ENCODE peak calls at places on chromosomes 7 and 10, in nine cellular contexts. Z is IMR-90, V is lower leg skin, Y is sigmoid colon, E is HCT116, B is spleen, D is transverse colon, L is adrenal gland, N is K562. S is an unnamed sample.

GRCh38 chr7:50069613-50070012 is 23.4 kb downstream of the ZPBP start:
- DNase-seq in D (no peak), Z (no peak), L (peak; percentile 54), V (no peak), E (no peak), Y (peak; percentile 68), B (peak; percentile 79), N (peak; percentile 2), S (peak; percentile 49)

GRCh38 chr10:76558996-76559888 is 1078.4 kb downstream of the KCNMA1 start:
- DNase-seq in D (no peak), E (no peak), V (no peak), Y (no peak), N (no peak), Z (peak; percentile 70), L (peak; percentile 24), B (no peak), S (no peak)

GRCh38 chr10:132458595-132459251 is 61.7 kb downstream of the PWWP2B start:
- DNase-seq in Y (no peak), D (peak; percentile 88), N (peak; percentile 49), L (peak; percentile 61), V (no peak), E (no peak), Z (no peak), B (peak; percentile 93), S (peak; percentile 68)

GRCh38 chr7:13920053-13920697 is 69.3 kb downstream of the ETV1 start:
- DNase-seq in B (no peak), L (peak; percentile 39), N (peak; percentile 40), Y (no peak), V (no peak), E (peak; percentile 96), Z (peak; percentile 100), D (peak; percentile 20), S (no peak)

GRCh38 chr10:12308976-12309375 is 40.4 kb upstream of the CAMK1D start:
- DNase-seq in Y (no peak), B (no peak), E (no peak), D (no peak), N (no peak), V (no peak), Z (no peak), L (no peak), S (no peak)

GRCh38 chr7:27156508-27156898 is at the start of gene HOXA7:
- DNase-seq in Y (peak; percentile 96), E (no peak), Z (peak; percentile 63), L (peak; percentile 85), V (no peak), D (peak; percentile 75), N (no peak), B (peak; percentile 74), S (peak; percentile 76)

GRCh38 chr10:4450981-4451501 is 375.0 kb upstream of the AKR1E2 start:
- DNase-seq in V (no peak), B (no peak), E (no peak), D (no peak), L (no peak), N (no peak), Y (no peak), Z (peak; percentile 90), S (no peak)

GRCh38 chr10:88728107-88728763 is 22.2 kb downstream of the LIPK start:
- DNase-seq in D (peak; percentile 11), V (no peak), L (peak; percentile 56), E (peak; percentile 54), Z (no peak), B (peak; percentile 76), N (peak; percentile 60), Y (no peak), S (no peak)

GRCh38 chr7:50359995-50360925 is 55.7 kb downstream of the IKZF1 start:
- DNase-seq in Z (no peak), D (peak; percentile 54), E (no peak), Y (peak; percentile 59), N (peak; percentile 87), B (peak; percentile 88), V (no peak), L (no peak), S (no peak)

GRCh38 chr10:28910960-28911359 is 233.6 kb downstream of the BAMBI start:
- DNase-seq in B (no peak), L (no peak), Y (no peak), N (no peak), D (no peak), V (no peak), E (no peak), Z (peak; percentile 85), S (no peak)

GRCh38 chr10:20970708-20971107 is 73.6 kb upstream of the NEBL start:
- DNase-seq in V (no peak), E (no peak), Y (no peak), N (no peak), L (no peak), D (no peak), Z (no peak), B (no peak), S (no peak)

GRCh38 chr10:43772191-43772590 is 123.5 kb upstream of the ZNF32 start:
- DNase-seq in Z (no peak), N (no peak), V (no peak), Y (no peak), E (no peak), D (no peak), L (no peak), B (no peak), S (no peak)

GRCh38 chr10:121596668-121597503 is 1.4 kb downstream of the FGFR2 start:
- DNase-seq in B (no peak), D (peak; percentile 55), L (peak; percentile 69), N (no peak), Z (no peak), E (no peak), Y (peak; percentile 85), V (no peak), S (peak; percentile 54)

GRCh38 chr10:33134011-33134751 is 176.2 kb upstream of the ITGB1 start:
- DNase-seq in D (peak; percentile 72), V (peak; percentile 70), E (peak; percentile 99), N (no peak), Y (peak; percentile 74), B (no peak), Z (peak; percentile 88), L (peak; percentile 85), S (peak; percentile 90)

GRCh38 chr7:54992876-54993490 is 25.8 kb upstream of the EGFR start:
- DNase-seq in B (no peak), Z (peak; percentile 11), D (no peak), L (peak; percentile 11), N (no peak), E (no peak), Y (no peak), V (no peak), S (no peak)

DNA sequence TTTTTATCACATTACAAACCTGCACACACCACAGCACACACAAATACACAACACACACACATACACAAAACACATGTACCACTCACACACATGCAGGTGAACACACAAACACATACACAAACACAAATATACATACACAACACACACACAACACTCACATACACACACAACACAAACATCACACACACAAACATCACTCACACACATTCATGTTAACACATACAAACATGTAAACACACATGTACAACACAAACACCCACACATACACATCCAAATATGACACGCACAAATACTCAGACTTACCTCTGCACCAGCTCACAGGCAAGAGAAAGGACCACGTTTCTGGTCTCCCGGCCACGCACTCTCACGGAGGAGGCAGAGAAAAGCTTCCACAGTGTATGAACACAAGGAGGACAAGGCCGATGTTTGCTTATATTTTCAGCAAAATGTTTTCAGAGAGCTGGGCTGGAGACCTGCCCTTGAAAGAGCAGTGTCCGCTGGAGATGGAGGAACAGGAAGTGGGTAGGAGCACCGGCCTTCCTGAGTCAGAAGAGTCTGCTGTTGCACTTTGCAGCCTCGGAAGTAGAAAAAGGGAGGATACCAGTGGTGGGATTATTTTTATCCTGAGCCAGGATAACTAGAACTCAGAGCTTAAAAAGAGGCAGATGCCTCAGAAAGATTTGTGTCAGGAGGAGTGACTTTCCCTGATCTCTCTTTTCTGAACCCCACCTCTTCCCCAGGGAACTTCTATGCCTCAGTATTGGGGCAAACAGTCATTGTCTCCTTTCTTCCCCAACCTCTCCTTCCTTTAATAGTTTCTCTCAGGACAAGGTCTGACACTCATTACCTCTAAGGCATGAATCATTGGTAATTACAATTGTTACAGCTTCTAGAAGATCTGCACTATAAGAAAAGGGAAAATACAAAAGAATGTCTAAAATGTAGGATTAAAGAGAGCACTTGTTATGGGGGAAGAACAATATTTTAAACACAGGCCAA is at the start of gene GIMAP6:
- DNase-seq in L (peak; percentile 19), B (peak; percentile 82), Y (no peak), D (peak; percentile 25), N (no peak), E (no peak), V (no peak), Z (no peak), S (peak; percentile 48)
- TF ChIP-seq POLR2A in L (no peak), B (no peak), Y (no peak), D (no peak), N (no peak), E (no peak), V (no peak), Z (no peak), S (no peak)

GRCh38 chr7:137927386-137927785 is 74.5 kb downstream of the CREB3L2 start:
- DNase-seq in L (no peak), N (no peak), V (no peak), B (no peak), Z (no peak), D (no peak), Y (no peak), E (no peak), S (no peak)
- TF ChIP-seq CTCF in L (no peak), N (no peak), V (no peak), B (no peak), Z (no peak), D (no peak), Y (no peak), E (no peak), S (no peak)

GRCh38 chr10:17643755-17644484 is at the start of gene STAM:
- DNase-seq in E (peak; percentile 80), D (peak; percentile 91), Y (peak; percentile 90), B (peak; percentile 98), N (peak; percentile 94), V (peak; percentile 83), Z (peak; percentile 91), L (peak; percentile 91), S (peak; percentile 94)
- TF ChIP-seq POLR2A in E (peak; percentile 55), D (peak; percentile 78), Y (peak; percentile 31), B (no peak), N (peak; percentile 92), V (no peak), Z (peak; percentile 88), L (no peak), S (peak; percentile 52)

GRCh38 chr7:134908289-134908688 is 78.0 kb upstream of the AGBL3 start:
- DNase-seq in D (no peak), L (no peak), Z (peak; percentile 85), Y (no peak), N (no peak), B (no peak), E (no peak), V (no peak), S (no peak)

GRCh38 chr7:134903073-134903790 is 83.1 kb upstream of the AGBL3 start:
- DNase-seq in N (no peak), V (no peak), E (no peak), B (no peak), Y (no peak), Z (no peak), D (no peak), L (no peak), S (no peak)

GRCh38 chr7:134907639-134908038 is 78.7 kb upstream of the AGBL3 start:
- DNase-seq in B (no peak), Y (no peak), Z (no peak), N (no peak), D (no peak), L (no peak), V (no peak), E (no peak), S (no peak)

GRCh38 chr7:134907000-134907399 is 79.3 kb upstream of the AGBL3 start:
- DNase-seq in E (no peak), Y (no peak), V (no peak), N (no peak), B (no peak), Z (no peak), L (no peak), D (no peak), S (no peak)

GRCh38 chr7:134905375-134905774 is 80.9 kb upstream of the AGBL3 start:
- DNase-seq in Z (peak; percentile 96), D (peak; percentile 39), B (no peak), E (no peak), L (peak; percentile 32), N (no peak), V (peak; percentile 55), Y (peak; percentile 90), S (no peak)
- TF ChIP-seq CTCF in Z (peak; percentile 55), D (no peak), B (no peak), E (no peak), L (no peak), N (no peak), V (no peak), Y (no peak), S (no peak)

S was measured in Peyer's patch.